ENCODE peak calls at places on chromosomes 4 and X, in four cellular contexts. One of them, this sample, is unnamed.

GRCh38 chrX:38036471-38036870 is 30.1 kb downstream of the SYTL5 start:
- DNase-seq in A549: no peak
- DNase-seq in left ventricle myocardium superior: no peak
- DNase-seq in NCI-H1694 treated with DMSO at 0.1 percent for 48 hours: no peak
- DNase-seq in this sample: no peak

GRCh38 chr4:144574004-144574403 is 72.0 kb upstream of the HHIP start:
- DNase-seq in A549: no peak
- DNase-seq in left ventricle myocardium superior: no peak
- DNase-seq in NCI-H1694 treated with DMSO at 0.1 percent for 48 hours: no peak
- DNase-seq in this sample: no peak

GRCh38 chr4:82044141-82044993 is 329.4 kb downstream of the HNRNPD start:
- DNase-seq in A549: peak
- DNase-seq in NCI-H1694 treated with DMSO at 0.1 percent for 48 hours: peak
- DNase-seq in left ventricle myocardium superior: peak
- DNase-seq in this sample: peak

GRCh38 chr4:2579910-2580309 is 43.5 kb downstream of the FAM193A start:
- DNase-seq in left ventricle myocardium superior: no peak
- DNase-seq in A549: no peak
- DNase-seq in NCI-H1694 treated with DMSO at 0.1 percent for 48 hours: no peak
- DNase-seq in this sample: no peak

GRCh38 chr4:159169903-159170302 is 67.0 kb downstream of the RAPGEF2 start:
- DNase-seq in NCI-H1694 treated with DMSO at 0.1 percent for 48 hours: no peak
- DNase-seq in left ventricle myocardium superior: no peak
- DNase-seq in A549: no peak
- DNase-seq in this sample: no peak

GRCh38 chr4:37946503-37947179 is 13.6 kb upstream of the PTTG2 start:
- DNase-seq in left ventricle myocardium superior: no peak
- DNase-seq in A549: no peak
- DNase-seq in NCI-H1694 treated with DMSO at 0.1 percent for 48 hours: no peak
- DNase-seq in this sample: no peak

GRCh38 chr4:164943192-164943591 is 34.3 kb downstream of the TRIM61 start:
- DNase-seq in NCI-H1694 treated with DMSO at 0.1 percent for 48 hours: no peak
- DNase-seq in A549: no peak
- DNase-seq in left ventricle myocardium superior: no peak
- DNase-seq in this sample: no peak

GRCh38 chr4:120299631-120300030 is 233.0 kb upstream of the MAD2L1 start:
- DNase-seq in left ventricle myocardium superior: no peak
- DNase-seq in A549: no peak
- DNase-seq in NCI-H1694 treated with DMSO at 0.1 percent for 48 hours: no peak
- DNase-seq in this sample: no peak

GRCh38 chrX:118049713-118050112 is 66.9 kb downstream of the KLHL13 start:
- DNase-seq in NCI-H1694 treated with DMSO at 0.1 percent for 48 hours: no peak
- DNase-seq in A549: no peak
- DNase-seq in left ventricle myocardium superior: no peak
- DNase-seq in this sample: peak

GRCh38 chr4:189845145-189845846 is 95.4 kb upstream of the FRG1 start:
- DNase-seq in NCI-H1694 treated with DMSO at 0.1 percent for 48 hours: no peak
- DNase-seq in left ventricle myocardium superior: no peak
- DNase-seq in A549: no peak
- DNase-seq in this sample: no peak

GRCh38 chr4:58590714-58591113 is 1480.5 kb upstream of the IGFBP7 start:
- DNase-seq in A549: no peak
- DNase-seq in NCI-H1694 treated with DMSO at 0.1 percent for 48 hours: no peak
- DNase-seq in left ventricle myocardium superior: no peak
- DNase-seq in this sample: no peak

GRCh38 chr4:139266583-139267257 is 13.3 kb downstream of the MGARP start:
- DNase-seq in NCI-H1694 treated with DMSO at 0.1 percent for 48 hours: no peak
- DNase-seq in A549: peak
- DNase-seq in left ventricle myocardium superior: peak
- DNase-seq in this sample: peak

GRCh38 chr4:158624889-158625478 is 46.7 kb downstream of the C4orf46 start:
- DNase-seq in left ventricle myocardium superior: no peak
- DNase-seq in A549: peak
- DNase-seq in NCI-H1694 treated with DMSO at 0.1 percent for 48 hours: peak
- DNase-seq in this sample: peak

GRCh38 chr4:112616984-112617383 is 19.7 kb downstream of the ZGRF1 start:
- DNase-seq in left ventricle myocardium superior: no peak
- DNase-seq in NCI-H1694 treated with DMSO at 0.1 percent for 48 hours: no peak
- DNase-seq in A549: no peak
- DNase-seq in this sample: no peak

GRCh38 chr4:98778206-98778605 is 119.8 kb upstream of the TSPAN5 start:
- DNase-seq in A549: peak
- DNase-seq in NCI-H1694 treated with DMSO at 0.1 percent for 48 hours: no peak
- DNase-seq in left ventricle myocardium superior: no peak
- DNase-seq in this sample: no peak